ENCODE peak calls at places on chromosomes 11 and 22, in four cellular contexts. M, X, C and S are unnamed samples.

GRCh38 chr22:33889748-33890147 is 30.5 kb downstream of the LARGE1 start:
- DNase-seq in X (no peak), C (no peak), M (no peak), S (no peak)

GRCh38 chr11:64357904-64358535 is 942 bp upstream of the RPS6KA4 start:
- DNase-seq in M (peak), C (peak), X (no peak), S (no peak)

GRCh38 chr11:64299847-64300648 is at the start of gene CATSPERZ:
- DNase-seq in C (no peak), M (no peak), X (no peak), S (no peak)

GRCh38 chr22:46538816-46539163 is 1.4 kb upstream of the CELSR1 start:
- DNase-seq in M (no peak), C (peak), X (no peak), S (no peak)

GRCh38 chr11:11916981-11917399 is 75.2 kb downstream of the USP47 start:
- DNase-seq in M (no peak), C (peak), X (no peak), S (no peak)

GRCh38 chr11:121559812-121560211 is 107.0 kb upstream of the SORL1-AS1 start:
- DNase-seq in X (no peak), M (no peak), C (no peak), S (no peak)

GRCh38 chr11:65440831-65441499 is 18.4 kb downstream of the NEAT1 start:
- DNase-seq in C (no peak), M (no peak), X (no peak), S (no peak)

GRCh38 chr22:38946771-38947170 is 10.6 kb upstream of the APOBEC3A start:
- DNase-seq in C (no peak), X (no peak), M (no peak), S (no peak)

GRCh38 chr11:39732002-39732401 is 1727.5 kb downstream of the LRRC4C start:
- DNase-seq in X (no peak), C (no peak), M (no peak), S (no peak)

GRCh38 chr11:103789957-103790356 is 246.5 kb upstream of the DDI1 start:
- DNase-seq in M (no peak), X (no peak), C (no peak), S (no peak)

GRCh38 chr22:22111267-22111751 is 128.7 kb upstream of the TOP3B start:
- DNase-seq in M (peak), C (peak), X (no peak), S (no peak)

GRCh38 chr22:31286360-31287255 is 5.7 kb downstream of the PIK3IP1 start:
- DNase-seq in C (no peak), X (peak), M (peak), S (no peak)

GRCh38 chr22:40524392-40525249 is 111.9 kb downstream of the MRTFA start:
- DNase-seq in X (no peak), C (no peak), M (no peak), S (no peak)

GRCh38 chr22:44200855-44201550 is 20.3 kb downstream of the PARVG start:
- DNase-seq in M (no peak), X (no peak), C (no peak), S (no peak)

GRCh38 chr22:39594411-39594810 is 23.9 kb downstream of the CACNA1I start:
- DNase-seq in X (no peak), C (no peak), M (no peak), S (no peak)

GRCh38 chr22:29369460-29369859 is 18.9 kb downstream of the AP1B1 start:
- DNase-seq in X (no peak), C (peak), M (no peak), S (peak)

GRCh38 chr11:68397256-68397655 is 63.3 kb upstream of the PPP6R3 start:
- DNase-seq in M (no peak), X (no peak), C (no peak), S (no peak)